ENCODE peak calls at places on chromosome 16, in five cellular contexts. W is fibroblast of mammary gland, R is bronchial epithelial cell, K is AG10803, A is breast epithelium. I is an unnamed sample.

GRCh38 chr16:88503374-88503770 is 50.3 kb downstream of the ZFPM1 start:
- DNase-seq in W (peak), K (no peak), R (no peak), A (no peak), I (no peak)

GRCh38 chr16:75250809-75251279 is 580 bp downstream of the BCAR1 start:
- DNase-seq in A (no peak), R (no peak), K (no peak), W (no peak), I (peak)

GRCh38 chr16:68094614-68094934 is 9.4 kb downstream of the NFATC3 start:
- DNase-seq in W (no peak), A (no peak), R (no peak), K (no peak), I (no peak)

GRCh38 chr16:85987750-85988078 is 88.8 kb downstream of the IRF8 start:
- DNase-seq in W (no peak), K (no peak), A (no peak), R (no peak), I (no peak)

GRCh38 chr16:84513111-84514065 is 8.9 kb upstream of the MEAK7 start:
- DNase-seq in W (peak), K (peak), A (no peak), R (no peak), I (no peak)

GRCh38 chr16:10828851-10829331 is 10.3 kb upstream of the TVP23A start:
- DNase-seq in A (peak), K (peak), R (peak), W (peak), I (peak)

GRCh38 chr16:27471661-27472060 is 69.7 kb downstream of the IL21R start:
- DNase-seq in A (no peak), R (no peak), K (no peak), W (no peak), I (no peak)

GRCh38 chr16:66509576-66509975 is 40.3 kb downstream of the TK2 start:
- DNase-seq in R (no peak), K (no peak), A (no peak), W (no peak), I (no peak)

GRCh38 chr16:12455287-12455798 is 348.3 kb downstream of the CPPED1 start:
- DNase-seq in A (no peak), W (peak), K (peak), R (peak), I (peak)

GRCh38 chr16:51762081-51762995 is 611.3 kb upstream of the SALL1 start:
- DNase-seq in W (peak), A (peak), K (peak), R (peak), I (peak)

GRCh38 chr16:22346463-22346862 is 28.0 kb downstream of the CDR2 start:
- DNase-seq in R (no peak), W (no peak), K (no peak), A (no peak), I (no peak)

GRCh38 chr16:54402270-54402669 is 115.7 kb upstream of the IRX3 start:
- DNase-seq in K (peak), R (no peak), W (no peak), A (peak), I (no peak)

GRCh38 chr16:67022531-67023214 is 6.3 kb upstream of the CBFB start:
- DNase-seq in W (no peak), A (peak), K (peak), R (no peak), I (no peak)

GRCh38 chr16:19105131-19105530 is 8.6 kb upstream of the ITPRIPL2 start:
- DNase-seq in K (no peak), W (no peak), A (no peak), R (no peak), I (no peak)

GRCh38 chr16:28210979-28211505 is 723 bp downstream of the XPO6 start:
- DNase-seq in A (peak), W (peak), R (peak), K (peak), I (peak)

GRCh38 chr16:54178491-54178976 is 108.1 kb downstream of the IRX3 start:
- DNase-seq in A (no peak), R (no peak), W (no peak), K (no peak), I (no peak)

GRCh38 chr16:13453325-13453724 is 466.6 kb upstream of the ERCC4 start:
- DNase-seq in A (peak), W (peak), K (peak), R (peak), I (peak)

GRCh38 chr16:85867189-85867588 is 31.8 kb upstream of the IRF8 start:
- DNase-seq in A (no peak), K (no peak), W (no peak), R (no peak), I (no peak)

DNA sequence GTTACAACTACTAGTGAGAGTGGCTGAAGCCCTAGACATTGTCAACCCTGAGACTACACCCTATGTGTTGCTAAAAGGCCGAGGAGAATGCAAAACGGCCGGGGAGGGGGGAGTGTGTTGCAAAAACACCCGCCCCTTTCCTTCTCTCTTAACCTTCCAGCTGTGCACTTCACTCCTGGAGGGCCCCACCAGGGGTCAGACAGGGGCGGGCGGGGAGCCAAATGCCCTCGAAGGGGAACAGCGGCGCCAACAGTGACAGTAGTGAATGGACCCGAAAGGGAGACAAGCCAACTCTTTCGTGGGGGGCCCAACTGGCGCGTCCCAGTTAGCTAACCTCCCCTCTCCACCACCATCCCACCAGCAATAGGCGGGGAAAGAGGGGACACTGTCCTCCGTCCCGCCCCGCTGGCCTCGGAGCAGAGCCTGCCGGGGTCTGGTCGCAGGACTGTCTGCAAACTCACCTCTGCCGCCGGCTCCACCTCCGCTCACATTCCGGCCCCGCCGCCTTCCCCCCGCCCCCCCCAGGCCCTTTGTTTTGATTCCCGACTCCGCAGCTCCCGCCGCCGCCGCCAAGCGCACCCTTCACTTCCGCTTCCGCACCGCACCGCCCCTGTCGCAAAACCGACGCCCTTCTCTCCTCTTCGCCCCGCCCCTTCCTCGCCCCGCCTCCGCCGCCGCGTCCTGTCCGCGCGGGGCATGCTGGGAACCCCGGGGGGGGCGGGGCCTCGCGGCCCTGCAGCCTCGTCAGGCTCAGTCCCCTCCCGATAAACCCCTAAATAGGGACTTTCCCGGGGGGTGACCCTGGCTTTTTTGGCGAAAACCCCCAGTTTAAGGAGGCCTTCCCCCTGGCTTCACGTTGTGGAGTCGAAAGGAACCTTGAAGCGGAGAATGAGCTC is at the start of gene MARF1:
- DNase-seq in W (peak), A (peak), K (peak), R (peak), I (peak)
- TF ChIP-seq CTCF in W (peak), A (peak), K (peak), R (peak), I (peak)

GRCh38 chr16:2755158-2755557 is 2.7 kb downstream of the SRRM2 start:
- DNase-seq in W (no peak), R (no peak), K (no peak), A (no peak), I (no peak)
- H3K4me3 ChIP-seq in W (peak), R (no peak), K (peak), A (peak), I (peak)

DNA sequence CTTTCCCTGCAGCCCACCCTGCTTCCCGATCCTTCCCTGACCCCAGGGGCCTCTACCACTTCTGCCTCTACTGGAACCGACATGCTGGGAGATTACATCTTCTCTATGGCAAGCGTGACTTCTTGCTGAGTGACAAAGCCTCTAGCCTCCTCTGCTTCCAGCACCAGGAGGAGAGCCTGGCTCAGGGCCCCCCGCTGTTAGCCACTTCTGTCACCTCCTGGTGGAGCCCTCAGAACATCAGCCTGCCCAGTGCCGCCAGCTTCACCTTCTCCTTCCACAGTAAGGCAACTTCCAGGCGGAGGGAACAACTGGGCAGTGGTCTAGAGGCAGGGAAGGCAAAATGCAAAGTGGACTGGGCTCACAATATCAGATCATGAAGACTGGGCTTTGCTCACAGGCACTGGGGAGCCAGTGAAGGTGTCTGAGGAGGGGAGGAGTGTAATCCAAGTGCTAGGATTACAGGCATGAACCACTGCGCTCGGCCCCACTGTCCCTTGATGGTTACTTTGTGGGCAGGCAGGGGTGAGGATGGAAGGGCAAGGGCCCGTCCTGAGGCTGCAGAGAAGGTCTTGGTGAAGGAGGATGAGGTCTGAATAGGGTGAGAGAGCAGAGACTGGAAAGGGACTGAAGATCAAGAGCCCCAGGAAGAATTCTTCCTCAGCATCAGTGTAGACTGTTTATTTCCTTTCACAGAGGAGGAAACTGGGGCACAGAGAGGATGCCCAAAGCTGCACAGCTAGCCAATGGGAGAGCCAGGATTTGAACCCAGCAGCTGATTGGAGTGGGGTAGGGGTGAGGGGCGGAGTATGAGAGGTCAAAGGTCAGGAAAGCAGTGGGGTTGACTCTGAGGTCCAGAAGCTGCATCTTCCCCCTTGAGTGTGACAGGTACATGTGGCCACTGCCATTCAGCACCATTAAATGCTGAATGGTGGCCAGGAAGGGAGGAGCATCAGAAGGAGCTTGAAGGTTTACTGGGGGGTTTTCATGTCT is 16.5 kb upstream of the ADGRG3 start:
- DNase-seq in K (no peak), A (no peak), R (no peak), W (no peak), I (no peak)
- TF ChIP-seq CTCF in K (no peak), A (no peak), R (no peak), W (no peak), I (no peak)

GRCh38 chr16:72029567-72030271 is 21.2 kb downstream of the DHODH start:
- DNase-seq in A (no peak), K (no peak), W (no peak), R (no peak), I (no peak)
- H3K4me3 ChIP-seq in A (no peak), K (no peak), W (no peak), R (no peak), I (no peak)

GRCh38 chr16:25390761-25391160 is 133.1 kb upstream of the ZKSCAN2 start:
- DNase-seq in K (no peak), W (no peak), R (no peak), A (no peak), I (no peak)

DNA sequence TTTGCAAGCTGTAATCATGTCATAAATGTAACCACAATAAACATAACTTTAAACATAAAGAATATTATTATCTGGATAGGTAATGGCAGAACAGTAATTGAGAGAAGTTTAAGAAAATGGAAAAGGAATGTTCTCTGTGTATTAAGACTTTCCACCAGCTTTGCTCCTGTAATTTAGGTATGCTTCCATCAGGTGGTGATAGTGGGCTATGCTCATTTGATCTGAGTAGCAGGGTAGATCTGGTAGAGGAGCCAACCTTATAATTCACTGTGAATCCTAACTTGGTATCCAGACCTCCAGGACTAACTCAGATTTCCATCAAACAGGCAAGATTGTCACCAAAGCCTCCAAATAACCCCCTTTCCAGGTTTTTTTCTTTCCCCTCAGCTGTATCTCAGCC is 137.9 kb upstream of the ZKSCAN2 start:
- DNase-seq in W (no peak), A (no peak), K (no peak), R (no peak), I (no peak)
- TF ChIP-seq CTCF in W (no peak), A (no peak), K (no peak), R (no peak), I (no peak)

GRCh38 chr16:56295739-56296527 is 104.6 kb downstream of the GNAO1 start:
- DNase-seq in W (no peak), K (no peak), A (no peak), R (no peak), I (no peak)
- H3K4me3 ChIP-seq in W (no peak), K (no peak), A (no peak), R (no peak), I (no peak)

DNA sequence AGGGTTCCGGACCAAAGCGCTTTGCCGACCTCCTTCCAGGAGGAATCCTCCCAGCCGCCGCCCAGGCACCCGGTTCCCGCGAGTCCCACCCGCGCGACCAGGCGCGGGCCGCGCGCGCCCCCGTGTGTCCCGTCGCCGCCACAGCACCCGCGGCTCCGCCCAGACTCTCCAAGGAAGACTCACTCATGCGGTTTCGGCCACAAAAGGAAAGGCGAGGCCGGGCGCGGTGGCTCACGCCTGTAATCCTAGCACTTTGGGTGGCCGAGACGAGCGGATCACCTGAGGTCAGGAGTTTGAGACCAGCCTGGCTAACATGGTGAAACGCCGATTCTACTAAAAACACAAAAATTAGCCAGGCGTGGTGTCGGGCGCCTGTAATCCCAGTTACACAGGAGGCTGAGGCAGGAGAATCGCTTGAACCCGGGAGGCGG is 3.5 kb upstream of the PKMYT1 start:
- DNase-seq in K (peak), W (peak), R (peak), A (peak), I (peak)
- TF ChIP-seq CTCF in K (peak), W (peak), R (peak), A (peak), I (peak)

DNA sequence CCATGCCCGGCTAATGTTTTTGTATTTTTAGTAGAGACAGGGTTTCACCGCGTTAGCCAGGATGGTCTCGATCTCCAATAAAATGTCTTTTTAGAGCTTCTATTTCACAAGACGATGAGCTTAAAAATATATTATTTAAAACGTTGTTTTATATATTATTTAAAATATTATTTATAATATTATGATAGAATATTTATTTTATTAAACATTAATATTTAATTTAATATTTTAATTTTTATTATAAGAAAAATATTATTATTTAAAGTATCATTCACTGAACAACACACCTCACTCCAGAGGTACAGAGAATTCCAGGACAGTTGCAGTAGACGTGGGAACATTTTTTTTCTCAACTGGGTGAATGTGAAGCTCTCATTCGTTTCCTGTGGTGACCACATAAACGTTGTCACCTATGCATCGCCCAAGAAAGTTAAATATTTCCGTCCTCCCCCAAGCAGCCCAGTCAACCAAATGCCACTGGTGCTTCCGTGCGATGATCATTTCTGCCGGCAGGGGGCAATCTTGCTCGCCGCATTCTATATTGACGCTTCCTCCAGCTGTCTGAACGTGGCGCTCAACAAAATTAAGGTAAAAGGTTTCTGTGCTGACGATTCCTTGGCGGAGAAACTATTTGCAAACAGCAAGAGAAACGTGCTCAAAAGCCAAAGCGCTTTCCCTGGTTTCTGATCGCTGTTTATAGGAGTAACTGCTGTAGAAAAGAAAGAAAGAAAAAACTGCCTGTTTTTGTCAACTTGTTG is 41.7 kb upstream of the PRSS54 start:
- DNase-seq in A (peak), K (peak), R (peak), W (peak), I (peak)
- H3K4me3 ChIP-seq in A (peak), K (peak), R (no peak), W (no peak), I (no peak)

GRCh38 chr16:17105239-17105721 is 365.5 kb downstream of the XYLT1 start:
- DNase-seq in K (peak), W (no peak), R (no peak), A (no peak), I (no peak)

GRCh38 chr16:17108596-17108995 is 362.2 kb downstream of the XYLT1 start:
- DNase-seq in A (no peak), R (no peak), W (no peak), K (no peak), I (no peak)

GRCh38 chr16:17104654-17105053 is 366.1 kb downstream of the XYLT1 start:
- DNase-seq in W (no peak), R (no peak), K (no peak), A (no peak), I (no peak)

GRCh38 chr16:17107450-17107849 is 363.3 kb downstream of the XYLT1 start:
- DNase-seq in K (no peak), W (no peak), A (no peak), R (no peak), I (no peak)

GRCh38 chr16:17106243-17106791 is 364.4 kb downstream of the XYLT1 start:
- DNase-seq in K (no peak), A (no peak), W (no peak), R (no peak), I (no peak)
- TF ChIP-seq CTCF in K (no peak), A (no peak), W (no peak), R (no peak), I (no peak)

I was measured in epithelial cell of esophagus.